ENCODE peak calls at places on chromosomes 12 and 14, in four cellular contexts. O is PC-3, C is stomach, T is ovary. Q is an unnamed sample. For H3K4me1, the result is how much of the 10 kb centered on the place peaks cover.

GRCh38 chr12:16118586-16118985 is 158.9 kb downstream of the SLC15A5 start:
- DNase-seq in T (no peak), O (no peak), C (no peak), Q (no peak)

GRCh38 chr12:123022205-123022604 is 41.7 kb downstream of the ARL6IP4 start:
- DNase-seq in C (no peak), O (no peak), T (no peak), Q (no peak)

GRCh38 chr14:44149597-44149996 is 357.5 kb downstream of the FSCB start:
- DNase-seq in T (no peak), O (peak), C (no peak), Q (peak)

GRCh38 chr14:100155049-100155621 is 4.3 kb downstream of the DEGS2 start:
- DNase-seq in O (peak), T (peak), C (no peak), Q (peak)

GRCh38 chr12:91274886-91275285 is 92.3 kb upstream of the DCN start:
- DNase-seq in C (no peak), O (no peak), T (no peak), Q (no peak)

GRCh38 chr12:131863711-131864396 is 30.6 kb upstream of the ULK1 start:
- DNase-seq in O (no peak), T (no peak), C (no peak), Q (no peak)

GRCh38 chr12:79360269-79360668 is 330.5 kb downstream of the PAWR start:
- DNase-seq in C (no peak), O (no peak), T (no peak), Q (no peak)

GRCh38 chr14:100786131-100786530 is 39.8 kb upstream of the MEG3 start:
- DNase-seq in T (no peak), O (no peak), C (no peak), Q (no peak)

GRCh38 chr12:122022393-122023338 is 982 bp downstream of the BCL7A start:
- DNase-seq in T (peak), O (peak), C (peak), Q (no peak)

GRCh38 chr12:64790166-64790565 is 31.0 kb upstream of the GNS start:
- DNase-seq in O (peak), T (no peak), C (no peak), Q (no peak)

GRCh38 chr14:64202731-64203130 is 91.4 kb downstream of the ESR2 start:
- DNase-seq in C (no peak), T (no peak), O (no peak), Q (no peak)

GRCh38 chr14:105537580-105538474 is 11.4 kb downstream of the TMEM121 start:
- DNase-seq in C (peak), T (peak), O (peak), Q (no peak)

GRCh38 chr14:89242871-89243270 is 174.2 kb downstream of the FOXN3 start:
- DNase-seq in C (no peak), O (no peak), T (no peak), Q (no peak)

GRCh38 chr14:104294628-104294982 is 156.2 kb downstream of the KIF26A start:
- DNase-seq in C (no peak), O (no peak), T (peak), Q (no peak)

GRCh38 chr14:87108726-87109125 is 884.3 kb downstream of the GALC start:
- DNase-seq in O (no peak), C (no peak), T (no peak), Q (no peak)

GRCh38 chr12:30905483-30906009 is 21.0 kb upstream of the TSPAN11 start:
- DNase-seq in C (no peak), T (no peak), O (no peak), Q (no peak)

GRCh38 chr12:63150255-63151060 is 543 bp downstream of the AVPR1A start:
- DNase-seq in C (no peak), O (no peak), T (peak), Q (no peak)

GRCh38 chr12:109259545-109259895 is 49.6 kb downstream of the FOXN4 start:
- DNase-seq in C (no peak), O (no peak), T (no peak), Q (no peak)

GRCh38 chr12:109258607-109259544 is 50.2 kb downstream of the FOXN4 start:
- DNase-seq in C (no peak), O (no peak), T (no peak), Q (no peak)

GRCh38 chr12:109263439-109263838 is 45.6 kb downstream of the FOXN4 start:
- DNase-seq in O (no peak), C (no peak), T (no peak), Q (no peak)

GRCh38 chr12:109261939-109262338 is 47.1 kb downstream of the FOXN4 start:
- DNase-seq in O (no peak), C (no peak), T (no peak), Q (no peak)

DNA sequence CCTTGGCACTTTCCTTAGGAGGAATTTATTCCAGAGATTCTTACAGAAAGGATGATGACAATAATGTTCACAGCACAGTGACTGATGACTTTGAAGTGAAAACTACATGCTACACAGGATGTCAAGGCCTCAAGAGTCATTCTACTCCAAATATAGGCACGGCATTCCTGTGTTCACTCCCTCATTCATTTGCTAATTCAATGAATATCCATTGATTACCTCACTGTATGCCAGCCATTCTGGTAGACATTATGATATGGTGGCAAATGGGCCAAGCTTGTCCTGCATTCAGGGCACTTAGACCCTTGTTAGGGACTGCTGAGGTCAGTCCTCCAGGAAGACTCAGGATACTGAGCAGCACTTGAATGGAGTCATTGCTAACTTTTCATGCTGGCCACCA is 48.0 kb downstream of the FOXN4 start:
- DNase-seq in T (no peak), C (no peak), O (no peak), Q (no peak)
- H3K4me1 ChIP-seq in T (under half), C (under half), O (under half), Q (under half)

GRCh38 chr12:110111476-110112334 is 12.5 kb upstream of the IFT81 start:
- DNase-seq in T (no peak), C (no peak), O (no peak), Q (no peak)
- H3K4me1 ChIP-seq in T (under half), C (half or more), O (under half), Q (under half)

DNA sequence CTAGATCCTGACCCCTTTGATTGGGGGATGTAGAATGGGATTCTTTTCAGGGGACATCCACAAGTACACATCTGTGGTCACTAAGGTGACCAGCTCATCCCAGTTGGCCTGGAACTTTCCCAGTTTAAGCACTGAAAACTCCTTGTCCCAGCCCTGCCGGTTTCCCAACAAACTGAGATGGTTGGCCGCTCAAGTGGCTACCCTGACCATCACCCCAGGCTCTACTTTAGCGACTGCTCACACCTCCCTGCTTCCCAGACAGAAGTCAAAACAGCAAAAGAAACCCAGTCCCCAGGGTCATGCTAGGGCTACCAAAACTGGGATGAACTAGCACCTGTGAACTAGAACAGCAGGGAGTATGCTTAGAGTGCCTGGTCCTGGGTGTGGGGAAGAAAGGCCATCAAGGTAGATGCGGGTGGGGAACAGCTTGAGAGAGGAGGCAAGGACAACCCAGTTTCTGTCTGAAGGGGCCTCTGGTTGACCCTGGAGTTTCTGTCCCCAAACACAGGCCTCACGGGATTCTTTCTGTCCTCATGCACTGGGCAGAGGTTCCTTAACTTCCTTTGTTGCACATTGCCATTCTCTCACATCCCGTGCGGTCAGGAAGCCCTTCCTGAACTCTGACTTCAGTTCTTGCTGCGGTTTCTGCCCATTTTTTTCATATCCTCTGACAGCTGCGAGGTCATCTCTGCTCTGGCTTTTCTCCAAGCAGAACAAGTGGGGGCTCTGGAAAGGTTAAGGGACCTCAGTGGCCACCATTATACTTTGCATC is 1.6 kb downstream of the LTB4R start:
- DNase-seq in O (no peak), C (no peak), T (no peak), Q (no peak)
- H3K4me1 ChIP-seq in O (under half), C (half or more), T (under half), Q (under half)

GRCh38 chr14:56144176-56144575 is 26.0 kb downstream of the PELI2 start:
- DNase-seq in O (no peak), C (no peak), T (no peak), Q (no peak)

GRCh38 chr14:56145181-56145580 is 27.0 kb downstream of the PELI2 start:
- DNase-seq in C (no peak), O (no peak), T (no peak), Q (no peak)

GRCh38 chr14:56145965-56146364 is 27.8 kb downstream of the PELI2 start:
- DNase-seq in T (no peak), C (no peak), O (peak), Q (no peak)

GRCh38 chr14:56138987-56139386 is 20.8 kb downstream of the PELI2 start:
- DNase-seq in C (no peak), O (no peak), T (no peak), Q (no peak)

GRCh38 chr14:56143025-56143424 is 24.8 kb downstream of the PELI2 start:
- DNase-seq in T (no peak), C (no peak), O (no peak), Q (no peak)
- H3K4me1 ChIP-seq in T (under half), C (under half), O (under half), Q (under half)

GRCh38 chr12:3204716-3205617 is 127.8 kb downstream of the TSPAN9 start:
- DNase-seq in O (no peak), C (no peak), T (no peak), Q (no peak)
- H3K4me1 ChIP-seq in O (under half), C (under half), T (under half), Q (under half)